ENCODE peak calls at places on chromosomes 6 and 20, in five cellular contexts. O is NAMALWA, Q is HT1080, E is posterior vena cava, D is type B pancreatic cell. N is an unnamed sample.

GRCh38 chr20:49775229-49775693 is 37.4 kb upstream of the SLC9A8 start:
- DNase-seq in O (no peak), D (no peak), E (peak), Q (peak), N (peak)

GRCh38 chr6:21665101-21665435 is 71.5 kb downstream of the SOX4 start:
- DNase-seq in D (no peak), E (no peak), O (no peak), Q (no peak), N (no peak)

GRCh38 chr20:46330072-46330763 is 21.9 kb upstream of the CDH22 start:
- DNase-seq in O (peak), E (no peak), D (no peak), Q (no peak), N (no peak)

GRCh38 chr20:7703436-7703835 is 236.8 kb downstream of the HAO1 start:
- DNase-seq in E (no peak), D (no peak), O (no peak), Q (no peak), N (no peak)

GRCh38 chr6:31575335-31575901 is at the start of gene TNF:
- DNase-seq in O (peak), D (no peak), E (peak), Q (no peak), N (no peak)

GRCh38 chr20:48015943-48016723 is 230.9 kb upstream of the SULF2 start:
- DNase-seq in O (no peak), E (no peak), D (no peak), Q (peak), N (no peak)

GRCh38 chr20:57309544-57310115 is 20.0 kb upstream of the SPO11 start:
- DNase-seq in O (no peak), E (no peak), D (no peak), Q (no peak), N (no peak)

GRCh38 chr20:39038047-39038446 is 75.9 kb downstream of the DHX35 start:
- DNase-seq in Q (no peak), O (no peak), D (no peak), E (no peak), N (no peak)

GRCh38 chr6:28410767-28411166 is 11.2 kb upstream of the ZSCAN12 start:
- DNase-seq in D (no peak), O (no peak), Q (no peak), E (no peak), N (no peak)

GRCh38 chr20:1851396-1851795 is 43.8 kb upstream of the SIRPA start:
- DNase-seq in Q (no peak), O (no peak), E (no peak), D (no peak), N (no peak)

GRCh38 chr6:106377061-106377540 is 16.6 kb downstream of the CRYBG1 start:
- DNase-seq in Q (peak), D (no peak), O (no peak), E (no peak), N (no peak)

GRCh38 chr6:75213732-75214131 is 7.9 kb upstream of the COL12A1 start:
- DNase-seq in D (no peak), E (no peak), Q (no peak), O (peak), N (no peak)

GRCh38 chr6:18343741-18344140 is 43.4 kb upstream of the RNF144B start:
- DNase-seq in D (no peak), E (no peak), O (no peak), Q (peak), N (peak)

GRCh38 chr6:128242765-128243403 is 277.5 kb downstream of the PTPRK start:
- DNase-seq in O (no peak), E (no peak), Q (no peak), D (no peak), N (no peak)

GRCh38 chr6:49888742-49889431 is 22.6 kb upstream of the CRISP1 start:
- DNase-seq in O (no peak), E (no peak), Q (no peak), D (no peak), N (no peak)

GRCh38 chr20:5862703-5863039 is 87.7 kb downstream of the TRMT6 start:
- DNase-seq in D (no peak), E (no peak), Q (no peak), O (no peak), N (no peak)

GRCh38 chr6:31473244-31473643 is 24.7 kb upstream of the MICB start:
- DNase-seq in E (no peak), D (no peak), Q (no peak), O (no peak), N (no peak)

N was measured in RKO.